ENCODE peak calls at places on chromosomes 13 and 19, in six cellular contexts. H is GM06990, N is body of pancreas, F is neural crest cell, V is ELR, J is heart right ventricle. D is an unnamed sample.

GRCh38 chr19:33535176-33535575 is 13.6 kb upstream of the PEPD start:
- DNase-seq in H (no peak), N (no peak), F (no peak), V (peak; percentile 13), J (no peak), D (no peak)

GRCh38 chr19:49442354-49442753 is 1.0 kb upstream of the SLC17A7 start:
- DNase-seq in H (no peak), N (peak; percentile 34), F (no peak), V (no peak), J (peak; percentile 52), D (no peak)

GRCh38 chr19:16330368-16330801 is 5.8 kb downstream of the KLF2 start:
- DNase-seq in H (peak; percentile 86), N (peak; percentile 63), F (no peak), V (peak; percentile 99), J (peak; percentile 66), D (peak; percentile 56)

GRCh38 chr19:34246340-34246739 is 8.0 kb upstream of the GARRE1 start:
- DNase-seq in H (no peak), N (no peak), F (no peak), V (no peak), J (no peak), D (no peak)

GRCh38 chr13:73492811-73493210 is 434.0 kb downstream of the KLF5 start:
- DNase-seq in H (no peak), N (no peak), F (no peak), V (no peak), J (no peak), D (no peak)

GRCh38 chr19:3983936-3984583 is 1.2 kb downstream of the EEF2 start:
- DNase-seq in H (peak; percentile 75), N (no peak), F (no peak), V (peak; percentile 58), J (no peak), D (no peak)

GRCh38 chr13:24215732-24216131 is 55.2 kb downstream of the SPATA13 start:
- DNase-seq in H (no peak), N (peak; percentile 92), F (no peak), V (no peak), J (no peak), D (no peak)

GRCh38 chr13:101623469-101624209 is 171.2 kb downstream of the ITGBL1 start:
- DNase-seq in H (peak; percentile 1), N (no peak), F (no peak), V (peak; percentile 74), J (no peak), D (no peak)

GRCh38 chr13:76035711-76036110 is 399.6 kb downstream of the LMO7 start:
- DNase-seq in H (no peak), N (no peak), F (no peak), V (peak; percentile 24), J (no peak), D (no peak)

GRCh38 chr19:18541992-18542935 is 1.1 kb downstream of the FKBP8 start:
- DNase-seq in H (no peak), N (no peak), F (no peak), V (peak; percentile 13), J (no peak), D (no peak)

GRCh38 chr13:26721251-26721939 is 39.2 kb downstream of the GPR12 start:
- DNase-seq in H (peak; percentile 20), N (no peak), F (no peak), V (peak; percentile 8), J (no peak), D (no peak)

GRCh38 chr13:97574926-97575325 is 141.0 kb downstream of the RAP2A start:
- DNase-seq in H (no peak), N (peak; percentile 15), F (no peak), V (peak; percentile 34), J (peak; percentile 27), D (peak; percentile 54)

GRCh38 chr19:45852941-45853340 is 10.0 kb downstream of the SYMPK start:
- DNase-seq in H (no peak), N (no peak), F (no peak), V (no peak), J (no peak), D (no peak)

GRCh38 chr19:372306-372890 is 27.8 kb upstream of the MIER2 start:
- DNase-seq in H (no peak), N (peak; percentile 19), F (no peak), V (no peak), J (peak; percentile 72), D (no peak)

GRCh38 chr13:110097013-110097412 is 209.9 kb downstream of the COL4A1 start:
- DNase-seq in H (no peak), N (no peak), F (no peak), V (no peak), J (no peak), D (no peak)

GRCh38 chr19:51195316-51195586 is 29.6 kb upstream of the CD33 start:
- DNase-seq in H (no peak), N (no peak), F (no peak), V (no peak), J (no peak), D (no peak)

GRCh38 chr13:66410314-66410713 is 819.8 kb downstream of the PCDH9 start:
- DNase-seq in H (no peak), N (no peak), F (no peak), V (no peak), J (no peak), D (no peak)

GRCh38 chr13:75861786-75862185 is 225.7 kb downstream of the LMO7 start:
- DNase-seq in H (no peak), N (no peak), F (no peak), V (no peak), J (no peak), D (no peak)

GRCh38 chr13:54004026-54004699 is 975.5 kb downstream of the OLFM4 start:
- DNase-seq in H (no peak), N (no peak), F (no peak), V (no peak), J (no peak), D (no peak)

GRCh38 chr13:105196052-105196451 is 1339.4 kb downstream of the EFNB2 start:
- DNase-seq in H (no peak), N (no peak), F (no peak), V (peak; percentile 74), J (no peak), D (no peak)

GRCh38 chr13:64371461-64371860 is 2858.7 kb downstream of the PCDH9 start:
- DNase-seq in H (no peak), N (no peak), F (no peak), V (no peak), J (no peak), D (no peak)

GRCh38 chr19:39971380-39971841 is 446 bp downstream of the PSMC4 start:
- DNase-seq in H (no peak), N (no peak), F (no peak), V (peak; percentile 27), J (no peak), D (peak; percentile 27)

GRCh38 chr13:83221256-83221655 is 661.0 kb downstream of the SLITRK1 start:
- DNase-seq in H (no peak), N (no peak), F (no peak), V (peak; percentile 35), J (no peak), D (no peak)

GRCh38 chr19:48400018-48400742 is 6.7 kb downstream of the GRIN2D start:
- DNase-seq in H (no peak), N (peak; percentile 54), F (peak; percentile 51), V (peak; percentile 92), J (peak; percentile 62), D (peak; percentile 76)

GRCh38 chr19:56538761-56539263 is at the start of gene ZFP28:
- DNase-seq in H (no peak), N (no peak), F (peak; percentile 50), V (no peak), J (peak; percentile 89), D (no peak)

GRCh38 chr19:16654621-16655020 is 5.3 kb downstream of the SMIM7 start:
- DNase-seq in H (no peak), N (no peak), F (no peak), V (no peak), J (no peak), D (no peak)

GRCh38 chr19:45276284-45276687 is 25.2 kb downstream of the MARK4 start:
- DNase-seq in H (no peak), N (peak; percentile 31), F (no peak), V (no peak), J (no peak), D (no peak)

GRCh38 chr19:14118165-14119051 is 846 bp upstream of the PRKACA start:
- DNase-seq in H (peak; percentile 35), N (peak; percentile 71), F (no peak), V (peak; percentile 49), J (peak; percentile 71), D (no peak)

GRCh38 chr19:17762505-17763229 is 11.4 kb downstream of the FCHO1 start:
- DNase-seq in H (no peak), N (no peak), F (peak; percentile 71), V (peak; percentile 76), J (no peak), D (peak; percentile 60)

GRCh38 chr19:47854459-47854858 is 4.6 kb upstream of the TPRX2 start:
- DNase-seq in H (no peak), N (no peak), F (no peak), V (no peak), J (no peak), D (no peak)

GRCh38 chr19:15995536-15995935 is 46.7 kb downstream of the OR10H4 start:
- DNase-seq in H (no peak), N (no peak), F (no peak), V (no peak), J (peak; percentile 28), D (no peak)

GRCh38 chr19:3336680-3337523 is 29.5 kb upstream of the NFIC start:
- DNase-seq in H (no peak), N (peak; percentile 99), F (no peak), V (no peak), J (peak; percentile 87), D (no peak)

GRCh38 chr13:23778879-23779278 is 110.3 kb downstream of the MIPEP start:
- DNase-seq in H (no peak), N (no peak), F (no peak), V (peak; percentile 6), J (no peak), D (no peak)

GRCh38 chr13:36297600-36298338 is at the start of gene CCDC169:
- DNase-seq in H (peak; percentile 12), N (peak; percentile 80), F (peak; percentile 49), V (peak; percentile 84), J (peak; percentile 67), D (peak; percentile 45)

GRCh38 chr13:78121459-78122348 is 203.1 kb upstream of the EDNRB start:
- DNase-seq in H (peak; percentile 4), N (peak; percentile 52), F (peak; percentile 50), V (peak; percentile 81), J (no peak), D (peak; percentile 55)